ENCODE peak calls at places on chromosomes 2 and 18, in eight cellular contexts. Y, H, G, V, M, B, U and A are unnamed samples.

GRCh38 chr18:43662657-43663056 is 385.4 kb upstream of the SYT4 start:
- DNase-seq in M (no peak), G (no peak), Y (no peak), V (no peak), H (no peak), B (no peak), U (no peak), A (no peak)

GRCh38 chr2:255195-255594 is 8.6 kb downstream of the SH3YL1 start:
- DNase-seq in V (no peak), H (no peak), U (no peak), Y (no peak), G (no peak), B (no peak), M (no peak), A (no peak)

GRCh38 chr2:225282858-225283693 is 116.4 kb upstream of the NYAP2 start:
- DNase-seq in H (no peak), U (peak), V (no peak), G (peak), B (no peak), Y (no peak), M (no peak), A (no peak)

GRCh38 chr2:217466799-217467198 is 536.0 kb downstream of the TNS1 start:
- DNase-seq in V (no peak), H (no peak), B (no peak), Y (no peak), U (no peak), M (no peak), G (no peak), A (no peak)

GRCh38 chr18:31255953-31256352 is 62.0 kb upstream of the DSG1 start:
- DNase-seq in V (no peak), G (no peak), H (no peak), U (no peak), M (no peak), Y (no peak), B (no peak), A (no peak)

GRCh38 chr2:232466221-232466620 is 10.3 kb downstream of the ALPI start:
- DNase-seq in H (no peak), B (no peak), U (no peak), Y (no peak), G (no peak), V (no peak), M (no peak), A (no peak)

GRCh38 chr2:70935468-70936164 is at the start of gene ATP6V1B1:
- DNase-seq in U (peak), Y (peak), H (no peak), G (no peak), M (no peak), V (no peak), B (no peak), A (peak)

GRCh38 chr2:235191933-235192332 is 240.1 kb downstream of the SH3BP4 start:
- DNase-seq in B (peak), G (no peak), U (no peak), V (no peak), Y (no peak), M (no peak), H (no peak), A (no peak)

GRCh38 chr2:263774-264492 is at the start of gene SH3YL1:
- DNase-seq in G (no peak), M (no peak), V (peak), Y (peak), H (no peak), B (peak), U (no peak), A (peak)

GRCh38 chr2:126796931-126797621 is 101.6 kb upstream of the TEX51 start:
- DNase-seq in G (no peak), M (peak), B (no peak), V (no peak), H (no peak), Y (peak), U (no peak), A (peak)

GRCh38 chr2:51120754-51121280 is 88.9 kb upstream of the NRXN1 start:
- DNase-seq in M (no peak), V (no peak), B (no peak), H (no peak), Y (no peak), U (no peak), G (no peak), A (no peak)

GRCh38 chr2:42153944-42154593 is 15.1 kb upstream of the EML4 start:
- DNase-seq in V (no peak), U (no peak), B (no peak), M (no peak), H (no peak), Y (no peak), G (no peak), A (no peak)

GRCh38 chr2:85741811-85742507 is 11.8 kb upstream of the ATOH8 start:
- DNase-seq in V (peak), M (peak), G (peak), B (peak), H (peak), U (peak), Y (peak), A (peak)

GRCh38 chr2:65050931-65051330 is 5.3 kb upstream of the CEP68 start:
- DNase-seq in G (no peak), U (no peak), V (no peak), Y (no peak), B (no peak), M (no peak), H (no peak), A (no peak)

GRCh38 chr2:105325389-105325963 is 4.1 kb downstream of the TGFBRAP1 start:
- DNase-seq in H (no peak), G (no peak), B (no peak), V (no peak), M (no peak), U (no peak), Y (no peak), A (no peak)

GRCh38 chr2:234377761-234378341 is 119.0 kb downstream of the ARL4C start:
- DNase-seq in H (no peak), G (no peak), M (no peak), U (no peak), V (no peak), B (no peak), Y (no peak), A (no peak)

GRCh38 chr18:34909637-34910364 is 131.4 kb upstream of the MAPRE2 start:
- DNase-seq in B (no peak), G (no peak), U (no peak), Y (no peak), V (no peak), M (no peak), H (no peak), A (no peak)

GRCh38 chr2:186551323-186552050 is 38.4 kb upstream of the ITGAV start:
- DNase-seq in G (no peak), B (no peak), Y (no peak), U (no peak), H (no peak), M (no peak), V (no peak), A (no peak)

GRCh38 chr2:120436460-120436739 is 90.5 kb downstream of the INHBB start:
- DNase-seq in B (peak), G (no peak), M (no peak), H (no peak), U (no peak), V (no peak), Y (no peak), A (peak)

GRCh38 chr2:28681216-28681981 is 70.2 kb upstream of the PPP1CB start:
- DNase-seq in B (no peak), V (no peak), U (no peak), G (no peak), Y (no peak), H (no peak), M (no peak), A (no peak)
- TF ChIP-seq EP300 in B (no peak), V (no peak), U (no peak), G (no peak), Y (no peak), H (no peak), M (no peak), A (no peak)

GRCh38 chr2:240876475-240877251 is 8.0 kb downstream of the AGXT start:
- DNase-seq in Y (peak), M (no peak), G (no peak), H (no peak), V (peak), B (peak), U (peak), A (no peak)
- TF ChIP-seq CTCF in Y (no peak), M (no peak), G (no peak), H (no peak), V (no peak), B (no peak), U (no peak), A (no peak)

DNA sequence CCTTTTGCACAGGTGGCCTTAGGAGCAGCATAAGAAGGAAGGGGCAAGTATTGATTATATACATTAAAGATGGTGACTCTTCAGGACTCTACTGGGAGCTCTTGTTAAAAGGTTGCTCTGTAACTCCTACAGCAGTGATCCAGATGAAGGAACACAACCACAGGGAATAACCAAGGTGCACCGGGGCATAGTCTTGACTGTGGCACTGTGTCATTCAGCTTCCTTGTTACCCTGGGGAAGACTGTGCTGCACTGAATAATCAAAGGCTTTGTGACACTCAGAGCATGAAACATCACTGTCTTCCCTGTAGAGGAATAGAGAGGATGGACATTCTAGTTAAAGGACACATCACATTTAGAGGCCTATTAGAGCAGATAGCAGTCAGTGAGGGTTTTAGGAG is 105.3 kb downstream of the UBE2E3 start:
- DNase-seq in U (no peak), H (no peak), G (no peak), V (no peak), Y (no peak), M (no peak), B (no peak), A (no peak)
- TF ChIP-seq EP300 in U (no peak), H (no peak), G (no peak), V (no peak), Y (no peak), M (no peak), B (no peak), A (no peak)

GRCh38 chr2:227812001-227812400 is 1.6 kb upstream of the CCL20 start:
- DNase-seq in B (no peak), M (no peak), V (no peak), H (no peak), U (no peak), Y (no peak), G (no peak), A (no peak)

GRCh38 chr2:227804970-227805369 is 8.7 kb upstream of the CCL20 start:
- DNase-seq in B (no peak), V (no peak), U (no peak), Y (no peak), M (no peak), H (no peak), G (no peak), A (no peak)

GRCh38 chr2:227813229-227813561 is 447 bp upstream of the CCL20 start:
- DNase-seq in U (no peak), M (no peak), V (no peak), Y (no peak), H (no peak), B (no peak), G (no peak), A (no peak)

GRCh38 chr2:227805578-227805977 is 8.1 kb upstream of the CCL20 start:
- DNase-seq in H (no peak), M (no peak), G (no peak), U (no peak), V (no peak), B (no peak), Y (no peak), A (no peak)

GRCh38 chr2:227808936-227809335 is 4.7 kb upstream of the CCL20 start:
- DNase-seq in B (no peak), H (no peak), V (no peak), M (no peak), Y (no peak), G (no peak), U (no peak), A (no peak)
- TF ChIP-seq CTCF in B (no peak), H (no peak), V (no peak), M (no peak), Y (no peak), G (no peak), U (no peak), A (no peak)

DNA sequence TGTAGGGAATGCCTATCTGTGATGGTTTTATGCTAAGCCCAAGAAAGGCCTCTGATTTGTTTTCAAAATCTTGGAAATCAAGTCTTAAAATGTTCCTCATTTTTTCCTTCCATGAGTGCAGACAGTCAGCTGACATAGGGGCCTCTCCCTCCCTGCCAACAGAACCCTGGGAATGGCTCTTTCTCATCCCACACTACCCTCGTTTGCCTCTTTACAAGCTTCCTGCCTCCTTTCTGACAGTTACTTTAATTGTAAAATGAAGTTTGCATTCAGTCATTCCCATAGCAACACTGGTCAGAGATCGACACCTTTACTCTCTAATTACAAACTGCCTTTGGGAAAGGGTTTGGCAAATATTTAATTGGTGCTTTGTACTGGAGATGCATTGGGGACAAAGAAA is 25.3 kb downstream of the KIF5C start:
- DNase-seq in U (no peak), H (no peak), M (no peak), V (no peak), B (no peak), G (no peak), Y (no peak), A (no peak)
- TF ChIP-seq EP300 in U (no peak), H (no peak), M (no peak), V (no peak), B (no peak), G (no peak), Y (no peak), A (no peak)

GRCh38 chr2:111702119-111702808 is 181.7 kb downstream of the ANAPC1 start:
- DNase-seq in B (no peak), V (peak), H (no peak), Y (peak), U (peak), M (peak), G (peak), A (no peak)
- TF ChIP-seq CTCF in B (no peak), V (peak), H (peak), Y (no peak), U (peak), M (peak), G (peak), A (peak)